ENCODE peak calls at places on chromosome 20, in seven cellular contexts. I is lung microvascular endothelial cell, Q is GM03348, F is right cardiac atrium, O is mammary epithelial cell, S is GM13976, N is lower leg skin. L is an unnamed sample.

GRCh38 chr20:16573011-16573965 is at the start of gene KIF16B:
- DNase-seq in S (peak), I (peak), N (peak), O (peak), F (peak), Q (peak), L (peak)

GRCh38 chr20:62245911-62246280 is 7.6 kb downstream of the OSBPL2 start:
- DNase-seq in N (no peak), I (no peak), O (no peak), F (no peak), S (no peak), Q (no peak), L (no peak)

GRCh38 chr20:17226410-17227198 is at the start of gene PCSK2:
- DNase-seq in I (peak), N (no peak), S (peak), F (peak), O (peak), Q (peak), L (peak)

GRCh38 chr20:23640018-23640872 is 2.5 kb upstream of the CST3 start:
- DNase-seq in F (no peak), I (no peak), N (no peak), Q (no peak), O (no peak), S (no peak), L (no peak)

GRCh38 chr20:20267685-20268429 is 100.0 kb upstream of the INSM1 start:
- DNase-seq in Q (no peak), F (no peak), S (no peak), O (no peak), N (no peak), I (no peak), L (no peak)

GRCh38 chr20:14062786-14063185 is 67.5 kb downstream of the MACROD2 start:
- DNase-seq in F (no peak), O (peak), S (no peak), Q (peak), N (no peak), I (no peak), L (peak)

GRCh38 chr20:20266552-20266951 is 101.4 kb upstream of the INSM1 start:
- DNase-seq in Q (no peak), S (no peak), F (no peak), O (no peak), N (no peak), I (no peak), L (no peak)

GRCh38 chr20:44979090-44979621 is 12.8 kb downstream of the STK4 start:
- DNase-seq in O (no peak), F (no peak), Q (no peak), I (peak), S (peak), N (no peak), L (peak)

GRCh38 chr20:24317224-24317623 is 152.2 kb upstream of the SYNDIG1 start:
- DNase-seq in S (no peak), N (no peak), Q (no peak), F (no peak), O (no peak), I (no peak), L (no peak)

GRCh38 chr20:34016736-34017135 is 23.0 kb downstream of the RALY start:
- DNase-seq in N (no peak), S (no peak), I (no peak), Q (no peak), F (no peak), O (no peak), L (no peak)

GRCh38 chr20:3808141-3808479 is 12.0 kb downstream of the CDC25B start:
- DNase-seq in N (peak), S (no peak), Q (peak), O (peak), I (peak), F (peak), L (peak)

L was measured in AG20443.